ENCODE peak calls at places on chromosomes 6 and 20, in six cellular contexts. One of them, this sample, is unnamed.

GRCh38 chr20:44997171-44997570 is 30.9 kb downstream of the STK4 start:
- DNase-seq in K562: no peak
- DNase-seq in HepG2: no peak
- DNase-seq in GM12891: no peak
- DNase-seq in GM12878: no peak
- DNase-seq in H1: no peak
- DNase-seq in this sample: no peak

GRCh38 chr6:23713211-23713610 is 412.8 kb upstream of the NRSN1 start:
- DNase-seq in K562: no peak
- DNase-seq in HepG2: no peak
- DNase-seq in GM12891: no peak
- DNase-seq in GM12878: no peak
- DNase-seq in H1: no peak
- DNase-seq in this sample: no peak

GRCh38 chr20:437787-438486 is 24.4 kb downstream of the TBC1D20 start:
- DNase-seq in K562: no peak
- DNase-seq in HepG2: no peak
- DNase-seq in GM12891: no peak
- DNase-seq in GM12878: no peak
- DNase-seq in H1: no peak
- DNase-seq in this sample: no peak

GRCh38 chr6:111996159-111996558 is 57.7 kb upstream of the CCN6 start:
- DNase-seq in K562: no peak
- DNase-seq in HepG2: no peak
- DNase-seq in GM12891: no peak
- DNase-seq in GM12878: no peak
- DNase-seq in H1: no peak
- DNase-seq in this sample: no peak

GRCh38 chr6:13336553-13336952 is 8.2 kb upstream of the TBC1D7 start:
- DNase-seq in K562: peak
- DNase-seq in HepG2: peak
- DNase-seq in GM12891: no peak
- DNase-seq in GM12878: no peak
- DNase-seq in H1: peak
- DNase-seq in this sample: peak

GRCh38 chr6:125792172-125792571 is 1.4 kb downstream of the NCOA7 start:
- DNase-seq in K562: no peak
- DNase-seq in HepG2: no peak
- DNase-seq in GM12891: no peak
- DNase-seq in GM12878: no peak
- DNase-seq in H1: no peak
- DNase-seq in this sample: no peak

GRCh38 chr20:53678315-53678989 is 84.8 kb upstream of the ZNF217 start:
- DNase-seq in K562: no peak
- DNase-seq in HepG2: no peak
- DNase-seq in GM12891: no peak
- DNase-seq in GM12878: no peak
- DNase-seq in H1: no peak
- DNase-seq in this sample: no peak

GRCh38 chr20:1618479-1618878 is 1.3 kb downstream of the SIRPB1 start:
- DNase-seq in K562: peak
- DNase-seq in HepG2: peak
- DNase-seq in GM12891: no peak
- DNase-seq in GM12878: no peak
- DNase-seq in H1: no peak
- DNase-seq in this sample: no peak

GRCh38 chr6:121055572-121056163 is 278.6 kb downstream of the TBC1D32 start:
- DNase-seq in K562: peak
- DNase-seq in HepG2: peak
- DNase-seq in GM12891: no peak
- DNase-seq in GM12878: peak
- DNase-seq in H1: peak
- DNase-seq in this sample: no peak

GRCh38 chr6:4487538-4487937 is 288.7 kb upstream of the CDYL start:
- DNase-seq in K562: no peak
- DNase-seq in HepG2: peak
- DNase-seq in GM12891: no peak
- DNase-seq in GM12878: no peak
- DNase-seq in H1: no peak
- DNase-seq in this sample: no peak

GRCh38 chr20:33893314-33893713 is 82.2 kb downstream of the CHMP4B start:
- DNase-seq in K562: no peak
- DNase-seq in HepG2: no peak
- DNase-seq in GM12891: no peak
- DNase-seq in GM12878: no peak
- DNase-seq in H1: no peak
- DNase-seq in this sample: no peak

GRCh38 chr20:6663751-6664388 is 103.6 kb upstream of the BMP2 start:
- DNase-seq in K562: no peak
- DNase-seq in HepG2: no peak
- DNase-seq in GM12891: no peak
- DNase-seq in GM12878: no peak
- DNase-seq in H1: no peak
- DNase-seq in this sample: no peak

GRCh38 chr20:4041748-4042411 is 26.5 kb upstream of the RNF24 start:
- DNase-seq in K562: peak
- DNase-seq in HepG2: no peak
- DNase-seq in GM12891: no peak
- DNase-seq in GM12878: no peak
- DNase-seq in H1: no peak
- DNase-seq in this sample: no peak

GRCh38 chr6:5763407-5763806 is 243.3 kb downstream of the NRN1 start:
- DNase-seq in K562: no peak
- DNase-seq in HepG2: no peak
- DNase-seq in GM12891: no peak
- DNase-seq in GM12878: no peak
- DNase-seq in H1: no peak
- DNase-seq in this sample: no peak

GRCh38 chr6:105951322-105951721 is 134.8 kb upstream of the PRDM1 start:
- DNase-seq in K562: no peak
- DNase-seq in HepG2: no peak
- DNase-seq in GM12891: no peak
- DNase-seq in GM12878: no peak
- DNase-seq in H1: no peak
- DNase-seq in this sample: no peak

GRCh38 chr6:167952512-167952859 is 45.0 kb upstream of the KIF25 start:
- DNase-seq in K562: no peak
- DNase-seq in HepG2: no peak
- DNase-seq in GM12891: no peak
- DNase-seq in GM12878: no peak
- DNase-seq in H1: no peak
- DNase-seq in this sample: no peak

DNA sequence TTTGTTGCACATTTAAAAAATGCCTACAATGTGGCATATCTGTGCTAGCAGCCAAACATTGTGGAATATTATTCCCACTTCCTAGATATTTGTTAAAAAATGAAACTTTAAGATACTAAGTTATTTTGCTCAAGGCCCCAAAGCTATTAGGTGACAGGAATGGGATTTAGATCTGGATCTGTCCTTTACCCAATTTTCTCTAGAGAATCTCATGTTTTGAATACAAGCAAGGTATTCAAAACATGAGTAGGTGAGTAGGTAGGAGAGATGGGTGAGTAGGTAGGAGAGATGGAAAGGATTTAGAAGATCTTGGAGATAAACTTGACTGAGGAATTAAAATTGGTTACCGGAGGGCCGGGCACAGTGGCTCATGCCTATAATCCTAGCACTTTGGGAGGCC is 61.2 kb upstream of the AKIRIN2 start:
- DNase-seq in K562: no peak
- DNase-seq in HepG2: no peak
- DNase-seq in GM12891: no peak
- DNase-seq in GM12878: no peak
- DNase-seq in H1: no peak
- DNase-seq in this sample: no peak
- TF ChIP-seq POLR2AphosphoS5 in K562: no peak
- TF ChIP-seq POLR2AphosphoS5 in HepG2: no peak
- TF ChIP-seq POLR2AphosphoS5 in GM12891: no peak
- TF ChIP-seq POLR2AphosphoS5 in GM12878: no peak
- TF ChIP-seq POLR2AphosphoS5 in H1: no peak
- TF ChIP-seq POLR2AphosphoS5 in this sample: no peak

DNA sequence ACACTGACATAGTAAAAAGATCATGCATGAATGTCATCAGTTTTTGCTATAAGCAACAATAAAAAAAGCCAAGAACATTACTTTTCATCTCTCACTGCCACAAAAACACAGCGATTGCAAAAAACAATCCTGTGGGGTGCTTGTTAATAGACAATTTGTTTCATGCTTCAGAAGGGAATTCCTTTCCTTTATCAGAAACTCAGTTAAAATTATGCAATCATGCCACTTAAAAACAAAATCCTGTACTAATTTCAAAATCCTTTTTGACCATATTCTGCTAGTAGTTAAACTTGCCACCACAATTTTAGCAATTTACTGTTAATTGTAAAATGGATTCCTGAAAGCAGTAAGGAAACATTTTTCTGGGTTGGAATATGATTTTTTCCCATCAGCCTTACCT is 696.4 kb upstream of the MARCKS start:
- DNase-seq in K562: no peak
- DNase-seq in HepG2: no peak
- DNase-seq in GM12891: no peak
- DNase-seq in GM12878: no peak
- DNase-seq in H1: no peak
- DNase-seq in this sample: no peak
- TF ChIP-seq TAF1 in K562: no peak
- TF ChIP-seq TAF1 in HepG2: no peak
- TF ChIP-seq TAF1 in GM12891: no peak
- TF ChIP-seq TAF1 in GM12878: no peak
- TF ChIP-seq TAF1 in H1: no peak
- TF ChIP-seq TAF1 in this sample: no peak

GRCh38 chr20:10864076-10864672 is 190.4 kb upstream of the JAG1 start:
- DNase-seq in K562: no peak
- DNase-seq in HepG2: no peak
- DNase-seq in GM12891: no peak
- DNase-seq in GM12878: no peak
- DNase-seq in H1: no peak
- DNase-seq in this sample: no peak
- TF ChIP-seq POLR2A in K562: no peak
- TF ChIP-seq POLR2A in HepG2: no peak
- TF ChIP-seq POLR2A in GM12891: no peak
- TF ChIP-seq POLR2A in GM12878: no peak
- TF ChIP-seq POLR2A in H1: no peak
- TF ChIP-seq POLR2A in this sample: no peak

GRCh38 chr6:160337991-160338390 is 10.2 kb upstream of the SLC22A3 start:
- DNase-seq in K562: no peak
- DNase-seq in HepG2: no peak
- DNase-seq in GM12891: no peak
- DNase-seq in GM12878: no peak
- DNase-seq in H1: no peak
- DNase-seq in this sample: no peak

GRCh38 chr6:160333841-160334240 is 14.3 kb upstream of the SLC22A3 start:
- DNase-seq in K562: no peak
- DNase-seq in HepG2: no peak
- DNase-seq in GM12891: no peak
- DNase-seq in GM12878: no peak
- DNase-seq in H1: no peak
- DNase-seq in this sample: no peak

GRCh38 chr6:160336200-160336599 is 12.0 kb upstream of the SLC22A3 start:
- DNase-seq in K562: no peak
- DNase-seq in HepG2: no peak
- DNase-seq in GM12891: no peak
- DNase-seq in GM12878: no peak
- DNase-seq in H1: no peak
- DNase-seq in this sample: no peak

GRCh38 chr6:160333101-160333500 is 15.1 kb upstream of the SLC22A3 start:
- DNase-seq in K562: no peak
- DNase-seq in HepG2: no peak
- DNase-seq in GM12891: no peak
- DNase-seq in GM12878: no peak
- DNase-seq in H1: no peak
- DNase-seq in this sample: no peak

DNA sequence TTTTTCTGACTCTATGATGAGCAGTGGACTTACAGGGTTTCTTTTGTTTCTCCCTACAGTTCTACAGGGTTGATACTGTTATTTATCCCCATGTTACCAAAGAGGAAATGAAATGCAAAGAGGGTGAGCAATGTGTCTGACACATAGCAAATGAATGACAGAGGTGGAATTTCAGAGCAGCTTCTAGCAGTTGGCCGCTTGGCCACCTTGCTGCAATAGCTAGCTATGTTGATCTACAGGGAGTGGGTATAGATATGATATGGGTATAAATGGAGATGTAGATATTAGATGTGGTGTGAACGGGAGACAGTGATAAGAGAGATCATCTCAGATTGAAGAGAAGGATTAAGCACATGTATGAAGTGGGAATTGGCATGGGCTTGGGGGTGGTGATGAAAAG is 10.9 kb upstream of the SLC22A3 start:
- DNase-seq in K562: no peak
- DNase-seq in HepG2: no peak
- DNase-seq in GM12891: no peak
- DNase-seq in GM12878: no peak
- DNase-seq in H1: no peak
- DNase-seq in this sample: no peak
- TF ChIP-seq POLR2AphosphoS5 in K562: no peak
- TF ChIP-seq POLR2AphosphoS5 in HepG2: no peak
- TF ChIP-seq POLR2AphosphoS5 in GM12891: no peak
- TF ChIP-seq POLR2AphosphoS5 in GM12878: no peak
- TF ChIP-seq POLR2AphosphoS5 in H1: no peak
- TF ChIP-seq POLR2AphosphoS5 in this sample: no peak

GRCh38 chr6:28673800-28674671 is 148.4 kb downstream of the GPX5 start:
- DNase-seq in K562: no peak
- DNase-seq in HepG2: peak
- DNase-seq in GM12891: peak
- DNase-seq in GM12878: peak
- DNase-seq in H1: peak
- DNase-seq in this sample: no peak
- TF ChIP-seq TAF1 in K562: no peak
- TF ChIP-seq TAF1 in HepG2: no peak
- TF ChIP-seq TAF1 in GM12891: no peak
- TF ChIP-seq TAF1 in GM12878: no peak
- TF ChIP-seq TAF1 in H1: no peak
- TF ChIP-seq TAF1 in this sample: no peak

GRCh38 chr6:57221936-57222683 is at the start of gene RAB23:
- DNase-seq in K562: peak
- DNase-seq in HepG2: peak
- DNase-seq in GM12891: peak
- DNase-seq in GM12878: peak
- DNase-seq in H1: peak
- DNase-seq in this sample: peak
- TF ChIP-seq POLR2A in K562: peak
- TF ChIP-seq POLR2A in HepG2: peak
- TF ChIP-seq POLR2A in GM12891: peak
- TF ChIP-seq POLR2A in GM12878: peak
- TF ChIP-seq POLR2A in H1: peak
- TF ChIP-seq POLR2A in this sample: peak